ENCODE peak calls at places on chromosomes 13 and 19, in seven cellular contexts. A is cardiac muscle cell, B is left ventricle myocardium inferior, C is thoracic aorta, K is mesendoderm, I is neural progenitor cell, Q is H1. S is an unnamed sample. For H3K4me1, the result is how much of the 10 kb centered on the place peaks cover.

GRCh38 chr13:92103673-92104296 is 705.4 kb downstream of the GPC5 start:
- DNase-seq in A (peak), B (no peak), I (no peak), K (peak), Q (no peak), C (no peak), S (no peak)

GRCh38 chr19:4889034-4889825 is 13.5 kb downstream of the ARRDC5 start:
- DNase-seq in A (peak), K (no peak), Q (no peak), C (no peak), B (no peak), I (no peak), S (no peak)

GRCh38 chr13:19634129-19634740 is 776 bp downstream of the MPHOSPH8 start:
- DNase-seq in Q (no peak), A (peak), I (peak), K (peak), C (no peak), B (no peak), S (peak)

GRCh38 chr19:13017306-13018036 is 22.2 kb downstream of the NFIX start:
- DNase-seq in C (no peak), K (peak), I (no peak), Q (peak), A (no peak), B (no peak), S (peak)

GRCh38 chr13:62643799-62644484 is 1228.3 kb upstream of the PCDH20 start:
- DNase-seq in A (no peak), B (no peak), C (no peak), K (no peak), I (peak), Q (no peak), S (peak)

GRCh38 chr19:45404557-45405434 is at the start of gene PPP1R13L:
- DNase-seq in A (peak), B (peak), K (peak), Q (peak), I (peak), C (peak), S (peak)

GRCh38 chr19:5645409-5645808 is 22.5 kb downstream of the SAFB start:
- DNase-seq in A (no peak), K (no peak), I (no peak), Q (no peak), C (no peak), B (no peak), S (no peak)

GRCh38 chr13:97319088-97319487 is 97.0 kb downstream of the MBNL2 start:
- DNase-seq in I (no peak), K (no peak), A (peak), C (no peak), Q (no peak), B (peak), S (no peak)

GRCh38 chr13:48278806-48279205 is 24.7 kb upstream of the RB1 start:
- DNase-seq in A (no peak), C (no peak), I (no peak), B (no peak), Q (no peak), K (no peak), S (no peak)

GRCh38 chr19:33194884-33195710 is 967 bp downstream of the LRP3 start:
- DNase-seq in C (no peak), I (peak), K (peak), B (no peak), Q (peak), A (peak), S (peak)

GRCh38 chr13:58704953-58705352 is 1073.4 kb downstream of the PCDH17 start:
- DNase-seq in B (no peak), A (no peak), I (no peak), C (no peak), K (no peak), Q (no peak), S (no peak)

GRCh38 chr19:51480590-51480989 is 2.3 kb downstream of the CEACAM18 start:
- DNase-seq in A (peak), I (peak), B (no peak), K (peak), Q (no peak), C (no peak), S (peak)

GRCh38 chr13:59012731-59013130 is 1151.0 kb downstream of the DIAPH3 start:
- DNase-seq in C (no peak), A (no peak), B (no peak), K (peak), I (no peak), Q (no peak), S (peak)

GRCh38 chr19:55473613-55474012 is 2.8 kb upstream of the ZNF628 start:
- DNase-seq in K (peak), I (peak), B (no peak), A (no peak), Q (no peak), C (no peak), S (no peak)

GRCh38 chr13:112825071-112825470 is 135.2 kb downstream of the ATP11A start:
- DNase-seq in C (no peak), B (no peak), K (no peak), I (no peak), A (no peak), Q (no peak), S (no peak)

DNA sequence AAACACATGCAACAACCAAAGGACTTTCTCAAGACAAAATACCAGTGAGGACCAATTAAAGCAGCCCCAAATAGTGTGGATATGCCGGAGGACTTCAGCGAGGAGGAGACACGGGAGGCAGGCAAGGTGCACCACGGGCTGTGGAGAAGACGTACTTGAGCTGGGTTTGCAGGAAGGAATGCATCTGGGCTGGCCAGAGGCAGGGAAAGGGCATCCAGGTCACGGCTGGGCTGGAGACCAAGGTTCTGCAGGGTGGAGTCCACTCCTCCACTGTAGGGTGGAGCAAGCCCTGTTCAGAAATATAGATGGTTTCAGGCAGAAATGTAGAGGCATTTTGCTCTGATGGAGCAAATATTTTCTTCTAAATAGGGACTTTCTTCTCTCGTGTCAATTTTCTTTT is 36.6 kb upstream of the MEDAG start:
- DNase-seq in C (no peak), K (no peak), B (peak), I (no peak), A (peak), Q (no peak), S (no peak)
- H3K4me1 ChIP-seq in C (half or more), K (under half), B (under half), I (under half), A (under half), Q (under half), S (under half)

DNA sequence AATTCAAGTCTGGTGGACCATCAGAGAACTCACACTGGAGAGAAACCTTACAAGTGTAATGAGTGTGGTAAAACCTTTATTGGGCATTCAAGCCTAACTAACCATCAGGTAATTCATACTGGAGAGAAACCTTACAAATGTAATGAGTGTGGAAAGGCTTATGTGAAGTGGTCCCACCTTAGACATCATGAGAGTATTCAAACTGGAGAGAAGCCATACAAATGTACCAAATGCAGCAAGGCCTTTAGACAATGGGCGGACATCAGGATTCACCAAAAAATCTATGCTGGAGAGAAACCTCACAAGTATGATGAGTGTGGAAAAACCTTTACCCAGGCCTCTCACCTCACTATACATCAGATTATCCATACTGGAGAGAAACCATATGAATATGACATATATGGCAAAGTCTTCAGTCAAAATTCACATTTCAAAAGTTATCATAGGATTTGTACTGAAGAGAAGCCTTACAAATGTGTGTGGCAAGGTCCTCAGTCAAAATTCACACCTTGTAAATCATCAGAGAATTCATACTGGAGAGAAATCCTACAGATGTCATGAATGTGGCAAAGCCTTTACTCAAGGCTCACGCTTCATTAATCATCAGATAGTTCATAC is 19.7 kb upstream of the ZNF665 start:
- DNase-seq in Q (no peak), A (no peak), I (no peak), B (no peak), C (no peak), K (no peak), S (no peak)
- H3K4me3 ChIP-seq in Q (no peak), A (no peak), I (no peak), B (no peak), C (peak), K (no peak), S (peak)

GRCh38 chr19:37926711-37927110 is 19.7 kb downstream of the SIPA1L3 start:
- DNase-seq in C (no peak), Q (no peak), I (no peak), A (no peak), K (no peak), B (no peak), S (no peak)
- H3K27ac ChIP-seq in C (no peak), Q (no peak), I (no peak), A (no peak), K (no peak), B (no peak), S (no peak)

DNA sequence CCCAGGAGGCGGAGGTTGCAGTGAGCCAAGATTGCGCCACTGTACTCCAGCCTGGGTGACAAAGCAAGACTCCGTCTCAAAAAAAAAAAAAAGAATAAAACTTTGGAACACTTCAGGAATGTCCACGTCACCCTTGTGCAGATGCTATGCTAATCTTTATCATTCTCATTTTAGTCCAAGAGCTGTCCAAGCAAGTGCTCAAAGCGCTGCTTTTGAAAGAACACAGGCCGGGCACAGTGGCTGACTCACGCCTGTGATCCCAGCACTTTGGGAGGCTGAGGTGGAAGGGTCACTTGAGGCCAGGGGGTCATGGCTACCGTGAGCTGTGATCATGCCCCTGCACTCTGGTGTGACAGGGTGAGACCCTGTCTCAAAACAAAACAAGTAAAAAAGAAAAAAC is 11.1 kb upstream of the UQCR11 start:
- DNase-seq in A (peak), B (no peak), I (no peak), K (no peak), C (no peak), Q (no peak), S (no peak)
- H3K4me1 ChIP-seq in A (under half), B (under half), I (under half), K (under half), C (under half), Q (under half), S (under half)

GRCh38 chr19:40717325-40717879 is 490 bp downstream of the ITPKC start:
- DNase-seq in C (no peak), I (no peak), A (no peak), Q (no peak), K (no peak), B (no peak), S (no peak)

GRCh38 chr19:40717880-40718773 is 1.2 kb downstream of the ITPKC start:
- DNase-seq in A (peak), C (no peak), B (no peak), I (peak), K (peak), Q (no peak), S (peak)

GRCh38 chr19:40721140-40721486 is 4.2 kb downstream of the ITPKC start:
- DNase-seq in C (no peak), K (no peak), A (no peak), I (no peak), B (no peak), Q (no peak), S (no peak)

GRCh38 chr19:40718774-40719391 is 2.0 kb downstream of the ITPKC start:
- DNase-seq in C (no peak), Q (no peak), I (peak), B (peak), A (peak), K (peak), S (peak)

GRCh38 chr19:40719414-40719894 is 2.5 kb downstream of the ITPKC start:
- DNase-seq in I (no peak), K (no peak), C (no peak), A (no peak), Q (no peak), B (no peak), S (no peak)
- H3K4me3 ChIP-seq in I (peak), K (no peak), C (peak), A (peak), Q (peak), B (peak), S (peak)

DNA sequence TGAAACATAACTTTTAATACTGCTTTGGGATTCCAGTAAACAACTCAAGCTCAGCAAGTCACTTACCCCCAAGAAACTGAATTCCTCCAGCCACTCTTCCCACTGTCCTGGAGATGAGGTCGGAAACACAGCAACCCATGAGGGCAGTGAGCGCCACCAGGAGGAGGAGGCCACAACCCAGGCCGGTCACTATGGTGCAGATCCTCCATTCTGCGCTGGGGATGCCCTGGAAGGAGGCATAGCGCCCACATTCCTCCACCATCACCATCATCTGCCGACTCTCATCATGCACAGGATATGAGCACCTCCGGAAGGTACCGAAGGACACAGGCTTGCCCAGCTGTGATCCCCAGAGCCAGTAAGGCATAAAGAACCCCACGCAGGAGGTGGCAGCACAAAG is 2.2 kb downstream of the LHFPL6 start:
- DNase-seq in A (peak), Q (peak), I (peak), B (peak), C (peak), K (peak), S (peak)
- H3K27ac ChIP-seq in A (no peak), Q (no peak), I (no peak), B (peak), C (peak), K (no peak), S (no peak)

DNA sequence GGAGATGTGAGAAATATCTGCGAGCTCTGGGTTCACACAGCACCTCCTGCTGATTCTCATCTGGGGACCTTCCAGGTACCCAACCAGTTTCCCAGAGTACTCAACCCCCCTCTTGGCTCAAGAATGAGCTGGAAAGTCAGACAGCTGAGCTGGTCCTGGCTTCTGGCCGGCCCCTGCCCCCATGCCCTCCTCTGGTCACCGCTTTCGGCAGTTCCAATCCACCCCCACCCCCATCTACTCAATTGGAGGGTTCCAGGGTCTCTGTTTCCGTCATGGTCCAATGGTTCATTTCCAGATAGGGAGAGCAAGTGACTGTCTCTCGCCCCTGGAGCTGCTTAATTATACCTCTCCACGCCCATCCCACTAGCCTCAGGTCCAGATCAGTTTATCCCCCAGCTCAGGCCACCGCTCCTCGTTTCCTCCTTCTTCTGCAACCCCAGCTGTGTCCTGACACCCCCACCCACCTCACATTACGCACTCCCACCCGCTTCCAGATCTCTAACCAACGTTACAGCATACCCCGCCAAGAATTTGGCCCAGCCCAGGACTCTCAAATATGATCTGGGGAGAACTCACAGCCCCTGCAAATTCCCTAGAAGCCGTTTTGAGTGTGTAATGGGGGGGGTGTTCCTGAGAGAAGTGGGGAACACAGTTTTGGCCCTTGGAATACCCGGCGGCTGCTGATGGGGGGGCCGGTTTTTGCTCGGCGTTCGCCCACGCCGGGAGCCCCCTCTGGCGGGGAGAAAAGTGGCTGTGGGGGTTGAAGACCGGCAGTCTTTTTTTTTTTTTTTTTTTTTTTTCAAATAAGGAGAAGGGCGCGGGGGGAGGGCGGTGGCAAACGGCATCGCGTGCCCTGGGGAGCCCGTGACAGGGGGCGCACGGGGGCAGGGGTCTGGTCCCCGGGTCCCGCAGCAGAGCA is 1.8 kb upstream of the PDE4A start:
- DNase-seq in B (no peak), I (peak), A (peak), K (peak), C (no peak), Q (peak), S (peak)
- H3K4me1 ChIP-seq in B (under half), I (under half), A (under half), K (under half), C (under half), Q (under half), S (under half)

GRCh38 chr19:49150944-49151243 is 4.3 kb downstream of the HRC start:
- DNase-seq in K (no peak), I (no peak), A (no peak), C (no peak), Q (no peak), B (no peak), S (no peak)
- H3K4me3 ChIP-seq in K (peak), I (peak), A (peak), C (peak), Q (peak), B (peak), S (peak)